ENCODE peak calls at places on chromosome 10, in eight cellular contexts. One of them, this sample, is unnamed. For H3K4me1, the result is how much of the 10 kb centered on the place peaks cover.

GRCh38 chr10:124694467-124695195 is 49.5 kb downstream of the FAM53B start:
- DNase-seq in neuronal stem cell: no peak
- DNase-seq in HCT116: no peak
- DNase-seq in neural progenitor cell: no peak
- DNase-seq in small intestine: no peak
- DNase-seq in Karpas-422: no peak
- DNase-seq in IMR-90: no peak
- DNase-seq in endodermal cell: no peak
- DNase-seq in this sample: no peak

GRCh38 chr10:27276581-27276980 is 36.0 kb upstream of the ACBD5 start:
- DNase-seq in IMR-90: no peak
- DNase-seq in neural progenitor cell: no peak
- DNase-seq in endodermal cell: no peak
- DNase-seq in Karpas-422: no peak
- DNase-seq in small intestine: no peak
- DNase-seq in neuronal stem cell: no peak
- DNase-seq in HCT116: no peak
- DNase-seq in this sample: no peak

GRCh38 chr10:97764519-97764931 is 7.3 kb downstream of the SFRP5 start:
- DNase-seq in neural progenitor cell: no peak
- DNase-seq in IMR-90: no peak
- DNase-seq in neuronal stem cell: no peak
- DNase-seq in endodermal cell: no peak
- DNase-seq in HCT116: no peak
- DNase-seq in Karpas-422: no peak
- DNase-seq in small intestine: peak
- DNase-seq in this sample: no peak

GRCh38 chr10:79345241-79346011 is 1.8 kb upstream of the PPIF start:
- DNase-seq in HCT116: no peak
- DNase-seq in neuronal stem cell: no peak
- DNase-seq in endodermal cell: no peak
- DNase-seq in IMR-90: no peak
- DNase-seq in Karpas-422: no peak
- DNase-seq in neural progenitor cell: no peak
- DNase-seq in small intestine: no peak
- DNase-seq in this sample: no peak

GRCh38 chr10:124864421-124865193 is 63.0 kb downstream of the ABRAXAS2 start:
- DNase-seq in neuronal stem cell: no peak
- DNase-seq in Karpas-422: no peak
- DNase-seq in endodermal cell: no peak
- DNase-seq in neural progenitor cell: no peak
- DNase-seq in IMR-90: no peak
- DNase-seq in HCT116: peak
- DNase-seq in small intestine: peak
- DNase-seq in this sample: peak

GRCh38 chr10:31340343-31340742 is 21.3 kb downstream of the ZEB1 start:
- DNase-seq in neural progenitor cell: no peak
- DNase-seq in HCT116: no peak
- DNase-seq in Karpas-422: no peak
- DNase-seq in endodermal cell: no peak
- DNase-seq in neuronal stem cell: no peak
- DNase-seq in small intestine: no peak
- DNase-seq in IMR-90: no peak
- DNase-seq in this sample: no peak

GRCh38 chr10:33199731-33200130 is 134.7 kb downstream of the NRP1 start:
- DNase-seq in neuronal stem cell: no peak
- DNase-seq in small intestine: peak
- DNase-seq in Karpas-422: no peak
- DNase-seq in HCT116: no peak
- DNase-seq in endodermal cell: no peak
- DNase-seq in neural progenitor cell: no peak
- DNase-seq in IMR-90: peak
- DNase-seq in this sample: no peak

GRCh38 chr10:120607016-120607709 is 150.1 kb downstream of the PLPP4 start:
- DNase-seq in Karpas-422: no peak
- DNase-seq in neural progenitor cell: no peak
- DNase-seq in neuronal stem cell: no peak
- DNase-seq in small intestine: no peak
- DNase-seq in HCT116: no peak
- DNase-seq in endodermal cell: no peak
- DNase-seq in IMR-90: peak
- DNase-seq in this sample: peak

GRCh38 chr10:137031-137430 is 1.8 kb downstream of the ZMYND11 start:
- DNase-seq in endodermal cell: peak
- DNase-seq in small intestine: peak
- DNase-seq in neural progenitor cell: peak
- DNase-seq in HCT116: peak
- DNase-seq in neuronal stem cell: no peak
- DNase-seq in Karpas-422: peak
- DNase-seq in IMR-90: peak
- DNase-seq in this sample: peak

GRCh38 chr10:74320717-74321116 is 169.7 kb downstream of the ADK start:
- DNase-seq in neuronal stem cell: no peak
- DNase-seq in IMR-90: no peak
- DNase-seq in Karpas-422: no peak
- DNase-seq in neural progenitor cell: no peak
- DNase-seq in endodermal cell: no peak
- DNase-seq in HCT116: no peak
- DNase-seq in small intestine: no peak
- DNase-seq in this sample: no peak

GRCh38 chr10:8511026-8511425 is 456.5 kb downstream of the GATA3 start:
- DNase-seq in neuronal stem cell: no peak
- DNase-seq in HCT116: no peak
- DNase-seq in endodermal cell: peak
- DNase-seq in IMR-90: no peak
- DNase-seq in small intestine: no peak
- DNase-seq in neural progenitor cell: peak
- DNase-seq in Karpas-422: no peak
- DNase-seq in this sample: no peak

GRCh38 chr10:15349133-15349532 is 22.0 kb downstream of the FAM171A1 start:
- DNase-seq in IMR-90: no peak
- DNase-seq in neuronal stem cell: no peak
- DNase-seq in Karpas-422: no peak
- DNase-seq in HCT116: no peak
- DNase-seq in small intestine: peak
- DNase-seq in neural progenitor cell: no peak
- DNase-seq in endodermal cell: no peak
- DNase-seq in this sample: no peak

GRCh38 chr10:103822795-103823194 is 32.6 kb downstream of the SH3PXD2A start:
- DNase-seq in neuronal stem cell: no peak
- DNase-seq in Karpas-422: no peak
- DNase-seq in small intestine: no peak
- DNase-seq in endodermal cell: no peak
- DNase-seq in HCT116: no peak
- DNase-seq in neural progenitor cell: no peak
- DNase-seq in IMR-90: no peak
- DNase-seq in this sample: no peak

GRCh38 chr10:103818110-103818509 is 37.3 kb downstream of the SH3PXD2A start:
- DNase-seq in HCT116: no peak
- DNase-seq in Karpas-422: no peak
- DNase-seq in endodermal cell: no peak
- DNase-seq in neural progenitor cell: no peak
- DNase-seq in small intestine: no peak
- DNase-seq in IMR-90: no peak
- DNase-seq in neuronal stem cell: no peak
- DNase-seq in this sample: no peak

GRCh38 chr10:103822052-103822716 is 33.2 kb downstream of the SH3PXD2A start:
- DNase-seq in IMR-90: no peak
- DNase-seq in Karpas-422: no peak
- DNase-seq in neuronal stem cell: no peak
- DNase-seq in HCT116: no peak
- DNase-seq in endodermal cell: no peak
- DNase-seq in small intestine: no peak
- DNase-seq in neural progenitor cell: peak
- DNase-seq in this sample: no peak

GRCh38 chr10:103818765-103819374 is 36.5 kb downstream of the SH3PXD2A start:
- DNase-seq in small intestine: no peak
- DNase-seq in endodermal cell: peak
- DNase-seq in Karpas-422: no peak
- DNase-seq in neural progenitor cell: peak
- DNase-seq in HCT116: no peak
- DNase-seq in IMR-90: no peak
- DNase-seq in neuronal stem cell: no peak
- DNase-seq in this sample: no peak

GRCh38 chr10:103820101-103821062 is 35.0 kb downstream of the SH3PXD2A start:
- DNase-seq in neural progenitor cell: no peak
- DNase-seq in HCT116: no peak
- DNase-seq in small intestine: no peak
- DNase-seq in endodermal cell: no peak
- DNase-seq in Karpas-422: no peak
- DNase-seq in neuronal stem cell: no peak
- DNase-seq in IMR-90: peak
- DNase-seq in this sample: no peak
- H3K4me1 ChIP-seq in neural progenitor cell: under half
- H3K4me1 ChIP-seq in HCT116: under half
- H3K4me1 ChIP-seq in small intestine: under half
- H3K4me1 ChIP-seq in endodermal cell: under half
- H3K4me1 ChIP-seq in Karpas-422: under half
- H3K4me1 ChIP-seq in neuronal stem cell: under half
- H3K4me1 ChIP-seq in IMR-90: under half
- H3K4me1 ChIP-seq in this sample: under half

GRCh38 chr10:96295475-96295874 is 8.8 kb upstream of the DNTT start:
- DNase-seq in IMR-90: no peak
- DNase-seq in neural progenitor cell: no peak
- DNase-seq in Karpas-422: no peak
- DNase-seq in small intestine: no peak
- DNase-seq in neuronal stem cell: no peak
- DNase-seq in HCT116: no peak
- DNase-seq in endodermal cell: no peak
- DNase-seq in this sample: no peak
- H3K4me1 ChIP-seq in IMR-90: under half
- H3K4me1 ChIP-seq in neural progenitor cell: under half
- H3K4me1 ChIP-seq in Karpas-422: under half
- H3K4me1 ChIP-seq in small intestine: under half
- H3K4me1 ChIP-seq in neuronal stem cell: under half
- H3K4me1 ChIP-seq in HCT116: under half
- H3K4me1 ChIP-seq in endodermal cell: under half
- H3K4me1 ChIP-seq in this sample: under half

DNA sequence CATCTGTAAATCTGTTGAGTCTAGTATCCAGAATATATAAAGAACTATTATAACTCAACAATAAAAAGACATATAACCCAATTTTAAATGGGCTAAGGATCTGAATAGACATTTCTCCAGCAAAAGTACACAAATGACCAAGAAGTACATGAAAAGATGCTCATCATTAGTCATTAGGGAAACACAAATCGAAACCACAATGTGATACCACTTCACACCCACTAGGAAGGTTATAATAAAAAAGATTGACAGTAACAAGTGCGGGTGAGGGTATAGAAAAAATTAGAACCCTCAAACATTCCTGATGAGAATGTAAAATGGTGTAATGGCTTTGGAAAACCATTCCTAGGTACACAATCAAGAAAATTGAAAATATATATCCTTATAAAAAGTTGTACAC is 4.1 kb downstream of the XPNPEP1 start:
- DNase-seq in neuronal stem cell: no peak
- DNase-seq in neural progenitor cell: no peak
- DNase-seq in IMR-90: no peak
- DNase-seq in endodermal cell: no peak
- DNase-seq in Karpas-422: no peak
- DNase-seq in HCT116: no peak
- DNase-seq in small intestine: no peak
- DNase-seq in this sample: no peak
- H3K4me1 ChIP-seq in neuronal stem cell: under half
- H3K4me1 ChIP-seq in neural progenitor cell: under half
- H3K4me1 ChIP-seq in IMR-90: under half
- H3K4me1 ChIP-seq in endodermal cell: under half
- H3K4me1 ChIP-seq in Karpas-422: half or more
- H3K4me1 ChIP-seq in HCT116: under half
- H3K4me1 ChIP-seq in small intestine: under half
- H3K4me1 ChIP-seq in this sample: under half

GRCh38 chr10:90917968-90918318 is 2.9 kb downstream of the ANKRD1 start:
- DNase-seq in IMR-90: no peak
- DNase-seq in Karpas-422: no peak
- DNase-seq in small intestine: no peak
- DNase-seq in HCT116: no peak
- DNase-seq in endodermal cell: no peak
- DNase-seq in neural progenitor cell: no peak
- DNase-seq in neuronal stem cell: no peak
- DNase-seq in this sample: no peak
- H3K4me1 ChIP-seq in IMR-90: under half
- H3K4me1 ChIP-seq in Karpas-422: under half
- H3K4me1 ChIP-seq in small intestine: under half
- H3K4me1 ChIP-seq in HCT116: under half
- H3K4me1 ChIP-seq in endodermal cell: under half
- H3K4me1 ChIP-seq in neural progenitor cell: under half
- H3K4me1 ChIP-seq in neuronal stem cell: under half
- H3K4me1 ChIP-seq in this sample: under half

DNA sequence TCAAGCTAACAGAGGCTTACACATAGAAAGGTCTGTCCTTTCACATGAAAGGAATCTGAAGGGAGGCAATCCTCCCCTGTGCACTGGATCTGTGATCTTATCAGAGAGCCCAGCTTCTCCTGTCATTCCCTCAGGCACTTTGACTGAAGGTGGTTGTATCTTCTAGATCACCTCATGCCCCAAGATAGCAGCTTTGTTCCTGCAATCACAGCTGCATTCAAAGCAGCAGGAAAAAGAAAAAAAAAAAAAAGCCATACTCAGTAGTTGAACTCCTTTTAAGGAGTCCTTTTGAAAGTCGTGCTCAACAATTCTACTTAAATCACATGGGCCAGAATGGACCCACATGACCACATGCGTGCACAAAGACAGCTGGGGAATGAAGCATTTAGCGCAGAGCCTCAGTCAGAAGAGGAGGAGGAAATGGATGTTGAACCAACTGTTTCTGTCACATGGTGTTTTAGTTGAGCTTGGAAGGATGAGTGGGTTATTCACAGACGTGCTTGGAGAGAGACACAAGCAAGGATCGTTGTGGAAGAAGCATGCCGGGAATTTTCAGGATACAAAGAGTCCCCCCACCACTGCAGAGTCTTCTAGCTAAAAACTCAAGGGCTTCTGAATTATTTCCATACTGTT is 13.0 kb upstream of the PFKP start:
- DNase-seq in small intestine: no peak
- DNase-seq in HCT116: no peak
- DNase-seq in neuronal stem cell: no peak
- DNase-seq in Karpas-422: no peak
- DNase-seq in endodermal cell: no peak
- DNase-seq in neural progenitor cell: no peak
- DNase-seq in IMR-90: peak
- DNase-seq in this sample: no peak
- H3K4me1 ChIP-seq in small intestine: under half
- H3K4me1 ChIP-seq in HCT116: under half
- H3K4me1 ChIP-seq in neuronal stem cell: under half
- H3K4me1 ChIP-seq in Karpas-422: under half
- H3K4me1 ChIP-seq in endodermal cell: under half
- H3K4me1 ChIP-seq in neural progenitor cell: under half
- H3K4me1 ChIP-seq in IMR-90: under half
- H3K4me1 ChIP-seq in this sample: under half